ENCODE peak calls at places on chromosomes 13 and 19, in eight cellular contexts. N is GM23338, P is Panc1, F is SK-N-SH, Q is GM12878, C is K562, L is HCT116, E is HepG2. Z is an unnamed sample.

GRCh38 chr13:39900106-39900750 is 244.8 kb downstream of the COG6 start:
- DNase-seq in N (no peak), P (no peak), F (no peak), Q (no peak), C (no peak), L (no peak), E (no peak), Z (no peak)

GRCh38 chr19:56076413-56076998 is 44.6 kb downstream of the ZNF787 start:
- DNase-seq in N (peak; percentile 77), P (peak; percentile 32), F (peak; percentile 74), Q (no peak), C (peak; percentile 63), L (peak; percentile 28), E (peak; percentile 48), Z (peak; percentile 57)

GRCh38 chr13:27868639-27869435 is 51.0 kb upstream of the PDX1 start:
- DNase-seq in N (peak; percentile 56), P (peak; percentile 2), F (no peak), Q (no peak), C (no peak), L (peak; percentile 7), E (no peak), Z (no peak)

GRCh38 chr13:75305057-75305456 is 176.9 kb downstream of the TBC1D4 start:
- DNase-seq in N (no peak), P (no peak), F (no peak), Q (no peak), C (no peak), L (no peak), E (no peak), Z (no peak)

GRCh38 chr13:85930108-85930507 is 130.9 kb upstream of the SLITRK6 start:
- DNase-seq in N (no peak), P (no peak), F (no peak), Q (no peak), C (no peak), L (no peak), E (peak; percentile 3), Z (no peak)

GRCh38 chr19:27777726-27778125 is 1435.2 kb downstream of the UQCRFS1 start:
- DNase-seq in N (peak; percentile 66), P (no peak), F (no peak), Q (no peak), C (peak; percentile 23), L (no peak), E (no peak), Z (no peak)

GRCh38 chr19:18349524-18350128 is 9.2 kb downstream of the PGPEP1 start:
- DNase-seq in N (peak; percentile 79), P (no peak), F (peak; percentile 84), Q (no peak), C (peak; percentile 59), L (no peak), E (peak; percentile 40), Z (no peak)

GRCh38 chr19:42088471-42089190 is 12.7 kb downstream of the ZNF574 start:
- DNase-seq in N (no peak), P (no peak), F (no peak), Q (no peak), C (no peak), L (no peak), E (no peak), Z (no peak)

GRCh38 chr13:111472559-111473460 is 152.4 kb downstream of the TEX29 start:
- DNase-seq in N (no peak), P (no peak), F (no peak), Q (no peak), C (no peak), L (no peak), E (no peak), Z (no peak)

GRCh38 chr13:47109028-47109427 is 212.2 kb upstream of the HTR2A start:
- DNase-seq in N (no peak), P (no peak), F (no peak), Q (no peak), C (no peak), L (no peak), E (no peak), Z (no peak)

GRCh38 chr19:1251233-1251502 is 2.8 kb downstream of the MIDN start:
- DNase-seq in N (no peak), P (no peak), F (peak; percentile 62), Q (no peak), C (no peak), L (no peak), E (peak; percentile 37), Z (no peak)

GRCh38 chr13:29594310-29594709 is 1.2 kb downstream of the SLC7A1 start:
- DNase-seq in N (peak; percentile 51), P (peak; percentile 41), F (peak; percentile 62), Q (peak; percentile 21), C (no peak), L (no peak), E (peak; percentile 81), Z (peak; percentile 57)
- TF ChIP-seq POLR2AphosphoS5 in N (no peak), P (no peak), F (no peak), Q (no peak), C (no peak), L (no peak), E (no peak), Z (no peak)

GRCh38 chr13:25300861-25301346 is 521 bp upstream of the NUP58 start:
- DNase-seq in N (peak; percentile 48), P (no peak), F (peak; percentile 66), Q (no peak), C (no peak), L (no peak), E (no peak), Z (no peak)
- TF ChIP-seq REST in N (no peak), P (no peak), F (no peak), Q (no peak), C (no peak), L (no peak), E (no peak), Z (no peak)

GRCh38 chr19:51367565-51368365 is 1.0 kb downstream of the CLDND2 start:
- DNase-seq in N (peak; percentile 99), P (peak; percentile 63), F (peak; percentile 98), Q (peak; percentile 96), C (peak; percentile 96), L (peak; percentile 97), E (peak; percentile 96), Z (peak; percentile 99)
- TF ChIP-seq POLR2AphosphoS5 in N (peak; percentile 98), P (peak; percentile 58), F (peak; percentile 75), Q (no peak), C (no peak), L (peak; percentile 75), E (peak; percentile 66), Z (peak; percentile 19)

DNA sequence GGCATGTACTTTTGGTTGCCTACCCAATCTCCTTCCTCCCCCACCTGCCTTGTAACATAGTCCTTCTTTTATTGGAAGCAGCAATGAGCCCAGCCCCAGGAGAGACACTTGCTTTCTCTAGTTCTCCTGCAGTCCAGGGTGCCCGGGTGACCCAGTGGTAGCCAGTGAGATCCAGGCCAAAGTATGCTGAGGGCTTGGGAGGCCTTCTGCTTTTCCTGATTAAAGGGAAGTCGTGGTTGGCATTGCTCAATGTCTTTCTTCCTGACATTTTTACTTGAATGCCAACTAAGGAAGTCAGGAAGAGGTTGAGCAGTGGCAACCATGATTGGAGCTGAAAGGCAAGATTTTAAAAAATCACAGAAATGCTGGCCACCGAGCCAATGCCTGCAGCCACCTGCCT is 25.7 kb downstream of the CNMD start:
- DNase-seq in N (no peak), P (no peak), F (no peak), Q (no peak), C (no peak), L (no peak), E (no peak), Z (peak; percentile 18)
- TF ChIP-seq REST in N (no peak), P (no peak), F (no peak), Q (no peak), C (no peak), L (no peak), E (no peak), Z (no peak)

GRCh38 chr19:4844348-4845179 is 13.1 kb upstream of the TICAM1 start:
- DNase-seq in N (no peak), P (no peak), F (no peak), Q (no peak), C (no peak), L (no peak), E (peak; percentile 75), Z (no peak)
- TF ChIP-seq POLR2AphosphoS5 in N (no peak), P (no peak), F (no peak), Q (no peak), C (no peak), L (no peak), E (no peak), Z (no peak)

GRCh38 chr19:54458648-54459281 is 4.8 kb downstream of the LENG9 start:
- DNase-seq in N (no peak), P (no peak), F (no peak), Q (no peak), C (peak; percentile 9), L (no peak), E (no peak), Z (no peak)
- TF ChIP-seq REST in N (no peak), P (no peak), F (no peak), Q (no peak), C (no peak), L (no peak), E (no peak), Z (no peak)

Z was measured in HL-60.